ENCODE peak calls at places on chromosomes 5 and 9, in five cellular contexts. N, C, U, R and O are unnamed samples.

GRCh38 chr5:32531885-32532520 is 53.4 kb upstream of the SUB1 start:
- DNase-seq in N (peak), C (peak), U (peak), R (no peak), O (peak)

GRCh38 chr5:95042040-95042439 is 242.9 kb downstream of the MCTP1 start:
- DNase-seq in R (no peak), N (no peak), U (no peak), C (no peak), O (no peak)

GRCh38 chr9:116806075-116806474 is 119.0 kb downstream of the TRIM32 start:
- DNase-seq in U (no peak), R (no peak), C (no peak), N (no peak), O (no peak)

GRCh38 chr9:3732077-3733038 is 206.6 kb upstream of the RFX3 start:
- DNase-seq in N (peak), C (no peak), U (peak), R (peak), O (peak)

GRCh38 chr5:66442951-66443445 is 153.2 kb upstream of the MAST4 start:
- DNase-seq in N (no peak), U (no peak), C (no peak), R (no peak), O (no peak)

GRCh38 chr5:34490501-34491250 is 165.5 kb upstream of the RAI14 start:
- DNase-seq in R (no peak), N (no peak), U (no peak), C (no peak), O (no peak)

GRCh38 chr5:135456238-135457099 is 4.3 kb upstream of the TIFAB start:
- DNase-seq in N (no peak), U (no peak), C (no peak), R (peak), O (peak)

GRCh38 chr9:74355107-74355506 is 142.0 kb upstream of the RORB start:
- DNase-seq in U (no peak), R (no peak), N (no peak), C (no peak), O (no peak)

GRCh38 chr5:177431317-177432142 is 5.1 kb downstream of the GRK6 start:
- DNase-seq in N (no peak), R (peak), C (peak), U (peak), O (peak)

GRCh38 chr9:89523948-89524347 is 26.0 kb upstream of the SEMA4D start:
- DNase-seq in C (peak), R (peak), N (no peak), U (peak), O (no peak)

GRCh38 chr5:179228341-179229121 is 116.7 kb downstream of the ADAMTS2 start:
- DNase-seq in R (no peak), U (no peak), C (no peak), N (no peak), O (no peak)

GRCh38 chr9:120876842-120877240 is at the start of gene PHF19:
- DNase-seq in U (no peak), C (no peak), N (no peak), R (no peak), O (peak)

GRCh38 chr9:14797442-14797841 is 74.9 kb upstream of the CER1 start:
- DNase-seq in N (no peak), U (no peak), C (no peak), R (no peak), O (no peak)

GRCh38 chr5:93302711-93303110 is 278.3 kb downstream of the NR2F1-AS1 start:
- DNase-seq in C (no peak), U (no peak), N (no peak), R (no peak), O (no peak)

GRCh38 chr9:4117835-4118610 is 181.8 kb downstream of the GLIS3 start:
- DNase-seq in N (no peak), C (peak), R (peak), U (peak), O (peak)

GRCh38 chr5:35035271-35035670 is 12.5 kb downstream of the AGXT2 start:
- DNase-seq in N (no peak), R (no peak), C (no peak), U (no peak), O (no peak)

GRCh38 chr9:19446361-19446861 is 37.6 kb downstream of the ACER2 start:
- DNase-seq in C (no peak), U (no peak), N (no peak), R (no peak), O (no peak)

GRCh38 chr9:87696641-87697040 is 29.3 kb upstream of the CTSL start:
- DNase-seq in C (no peak), R (no peak), U (no peak), N (no peak), O (no peak)

GRCh38 chr5:149687789-149688188 is 42.3 kb upstream of the PPARGC1B start:
- DNase-seq in C (no peak), N (no peak), U (no peak), R (no peak), O (no peak)

GRCh38 chr9:108991479-108991878 is 21.8 kb downstream of the CTNNAL1 start:
- DNase-seq in N (no peak), R (no peak), C (no peak), U (no peak), O (no peak)